ENCODE peak calls at places on chromosome 16, in six cellular contexts. F is IMR-90, K is AG04449, R is bronchial epithelial cell, N is AG10803, P is vagina. G is an unnamed sample.

GRCh38 chr16:75202069-75202590 is 4.8 kb downstream of the CTRB2 start:
- DNase-seq in F (no peak), K (no peak), R (no peak), N (no peak), P (no peak), G (no peak)

GRCh38 chr16:29806096-29806579 is at the start of gene MAZ:
- DNase-seq in F (peak; percentile 91), K (peak; percentile 52), R (peak; percentile 72), N (no peak), P (no peak), G (no peak)

GRCh38 chr16:78973041-78973440 is 627.5 kb downstream of the MAF start:
- DNase-seq in F (no peak), K (no peak), R (no peak), N (no peak), P (no peak), G (no peak)

GRCh38 chr16:89123001-89123830 is 29.6 kb downstream of the ACSF3 start:
- DNase-seq in F (no peak), K (no peak), R (peak; percentile 23), N (no peak), P (no peak), G (no peak)

GRCh38 chr16:88502776-88503280 is 49.7 kb downstream of the ZFPM1 start:
- DNase-seq in F (no peak), K (no peak), R (no peak), N (no peak), P (no peak), G (no peak)

GRCh38 chr16:89993971-89994370 is 25.3 kb downstream of the DBNDD1 start:
- DNase-seq in F (no peak), K (no peak), R (no peak), N (no peak), P (no peak), G (no peak)

GRCh38 chr16:3681206-3681605 is 26.7 kb downstream of the DNASE1 start:
- DNase-seq in F (no peak), K (no peak), R (no peak), N (peak; percentile 59), P (no peak), G (no peak)

GRCh38 chr16:22216191-22216831 is 10.2 kb downstream of the EEF2K start:
- DNase-seq in F (peak; percentile 68), K (no peak), R (no peak), N (peak; percentile 54), P (no peak), G (no peak)

GRCh38 chr16:66308096-66308495 is 58.4 kb upstream of the CDH5 start:
- DNase-seq in F (no peak), K (no peak), R (no peak), N (no peak), P (no peak), G (no peak)

GRCh38 chr16:27725271-27726010 is 175.5 kb downstream of the KATNIP start:
- DNase-seq in F (no peak), K (no peak), R (no peak), N (no peak), P (no peak), G (no peak)

GRCh38 chr16:10877472-10877946 is 507 bp downstream of the CIITA start:
- DNase-seq in F (no peak), K (no peak), R (no peak), N (no peak), P (no peak), G (no peak)
- TF ChIP-seq CTCF in F (no peak), K (no peak), R (no peak), N (no peak), P (no peak), G (no peak)

GRCh38 chr16:70679653-70680494 is 6.0 kb downstream of the MTSS2 start:
- DNase-seq in F (no peak), K (no peak), R (no peak), N (no peak), P (no peak), G (no peak)
- H3K4me3 ChIP-seq in F (no peak overlapping the region), K (no peak overlapping the region), R (no peak overlapping the region), N (no peak overlapping the region), P (no peak overlapping the region), G (no peak overlapping the region)

GRCh38 chr16:31179747-31180458 is at the start of gene FUS:
- DNase-seq in F (peak; percentile 83), K (peak; percentile 47), R (peak; percentile 51), N (peak; percentile 84), P (peak; percentile 94), G (peak; percentile 74)
- TF ChIP-seq CTCF in F (no peak), K (no peak), R (no peak), N (no peak), P (peak; percentile 19), G (no peak)

GRCh38 chr16:24091125-24091524 is 165.0 kb upstream of the CACNG3 start:
- DNase-seq in F (no peak), K (no peak), R (no peak), N (no peak), P (no peak), G (no peak)

GRCh38 chr16:24088767-24089166 is 167.4 kb upstream of the CACNG3 start:
- DNase-seq in F (no peak), K (no peak), R (no peak), N (no peak), P (no peak), G (no peak)

GRCh38 chr16:24088011-24088410 is 168.1 kb upstream of the CACNG3 start:
- DNase-seq in F (no peak), K (no peak), R (no peak), N (no peak), P (no peak), G (no peak)

DNA sequence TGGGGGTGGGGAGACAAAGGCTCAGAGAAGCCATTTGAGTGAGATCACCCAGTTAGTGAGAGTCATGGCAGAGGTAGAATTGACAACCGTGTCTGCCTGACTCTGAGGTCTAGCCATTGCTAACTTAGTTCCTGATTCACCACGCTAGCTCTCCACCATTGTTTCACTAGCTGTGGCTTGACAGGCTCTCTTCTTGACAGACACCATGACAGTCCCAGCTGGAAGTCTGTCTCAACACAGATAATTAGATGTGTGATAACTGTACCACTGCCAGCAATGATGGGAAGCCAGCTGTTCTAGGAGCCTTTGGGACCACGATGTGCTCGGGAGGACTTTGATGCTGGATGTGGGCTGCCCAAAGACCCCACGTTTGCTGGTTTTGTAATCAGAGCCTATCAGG is 170.5 kb upstream of the CACNG3 start:
- DNase-seq in F (no peak), K (no peak), R (no peak), N (no peak), P (no peak), G (no peak)
- H3K4me3 ChIP-seq in F (no peak overlapping the region), K (no peak overlapping the region), R (no peak overlapping the region), N (no peak overlapping the region), P (no peak overlapping the region), G (no peak overlapping the region)

DNA sequence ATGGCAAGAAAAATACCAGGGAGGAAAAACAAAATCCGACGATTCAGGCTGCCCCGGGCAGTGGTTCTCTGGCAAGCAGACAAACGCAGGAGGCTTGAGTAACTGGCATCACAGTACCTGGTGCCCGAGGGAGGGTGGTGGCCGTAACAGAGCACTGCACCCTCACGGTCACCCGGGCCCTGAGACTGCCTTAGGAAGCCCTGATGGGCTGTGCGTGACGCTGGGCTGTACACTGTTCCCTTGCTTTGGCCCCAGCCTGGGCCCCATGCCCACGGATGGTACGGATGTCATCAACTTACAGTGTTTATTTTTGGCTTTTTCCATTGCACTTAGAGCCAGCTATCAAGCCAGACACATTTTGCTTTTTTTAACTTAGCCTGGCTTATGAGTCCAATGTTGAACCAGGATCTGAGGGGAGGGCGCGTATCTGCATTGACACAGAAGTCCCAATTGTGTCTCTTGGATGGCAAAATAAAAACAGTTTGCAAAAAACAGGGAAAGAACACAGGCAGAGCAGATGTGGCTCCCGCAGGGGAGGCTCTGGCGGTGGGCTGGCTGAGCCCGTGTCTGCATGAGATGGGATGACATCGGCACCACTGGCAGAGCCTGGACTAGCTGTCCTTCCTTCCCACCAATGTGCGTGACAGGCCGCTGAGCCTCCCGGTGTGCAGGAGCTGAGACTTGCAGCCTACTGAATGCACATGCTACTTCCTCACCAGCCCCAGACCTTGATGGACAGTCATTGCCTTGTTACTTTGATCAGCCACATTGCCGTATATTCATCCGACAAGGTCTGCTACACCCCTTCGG is 287.7 kb downstream of the FOXL1 start:
- DNase-seq in F (peak; percentile 44), K (no peak), R (no peak), N (peak; percentile 28), P (no peak), G (no peak)
- TF ChIP-seq CTCF in F (no peak), K (no peak), R (no peak), N (no peak), P (no peak), G (no peak)

GRCh38 chr16:703406-703805 is 2.2 kb downstream of the FBXL16 start:
- DNase-seq in F (no peak), K (no peak), R (no peak), N (no peak), P (no peak), G (no peak)
- H3K4me3 ChIP-seq in F (no peak overlapping the region), K (no peak overlapping the region), R (no peak overlapping the region), N (no peak overlapping the region), P (no peak overlapping the region), G (no peak overlapping the region)

G was measured in astrocyte of the cerebellum.